ENCODE peak calls at places on chromosomes 13 and 19, in ten cellular contexts. N is tibial artery; P is CD4-positive, alpha-beta memory T cell; K is T-helper 17 cell; A is NCI-H2107; E is bronchial epithelial cell; D is central memory CD8-positive, alpha-beta T cell; X is right lobe of liver; T is central memory CD4-positive, alpha-beta T cell; C is activated CD4-positive, alpha-beta T cell treated with anti-CD3 and anti-CD28 coated beads, Interleukin-2, amount 50 U/mL, for 1 hour. R is an unnamed sample.

GRCh38 chr13:25300861-25301346 is 521 bp upstream of the NUP58 start:
- DNase-seq in A (no peak), N (no peak), D (no peak), P (no peak), T (no peak), C (peak), E (no peak), K (no peak), X (peak), R (no peak)

GRCh38 chr19:13526552-13526951 is 20.3 kb upstream of the CACNA1A start:
- DNase-seq in T (no peak), N (no peak), X (no peak), A (no peak), D (no peak), P (no peak), C (no peak), K (no peak), E (peak), R (peak)

GRCh38 chr19:7106711-7107657 is 37.5 kb downstream of the ZNF557 start:
- DNase-seq in X (no peak), K (no peak), T (no peak), P (no peak), E (no peak), C (no peak), D (no peak), A (no peak), N (no peak), R (no peak)

GRCh38 chr19:49057636-49058234 is at the start of gene CGB7:
- DNase-seq in P (peak), X (peak), A (no peak), N (peak), K (peak), C (peak), E (peak), T (peak), D (no peak), R (peak)

GRCh38 chr19:51122112-51122981 is 2.4 kb upstream of the SIGLEC9 start:
- DNase-seq in E (peak), C (no peak), N (no peak), A (no peak), T (no peak), K (no peak), P (no peak), X (no peak), D (no peak), R (peak)

GRCh38 chr13:106182404-106182803 is 353.1 kb downstream of the EFNB2 start:
- DNase-seq in C (no peak), N (no peak), T (no peak), E (peak), P (no peak), A (no peak), X (no peak), D (no peak), K (no peak), R (peak)

GRCh38 chr13:111006508-111007031 is 91.7 kb upstream of the ANKRD10 start:
- DNase-seq in T (no peak), C (no peak), A (no peak), P (no peak), N (peak), D (no peak), X (no peak), E (peak), K (no peak), R (peak)

GRCh38 chr13:101499406-101499805 is 46.9 kb downstream of the ITGBL1 start:
- DNase-seq in C (no peak), T (no peak), D (no peak), K (no peak), N (no peak), P (no peak), X (no peak), E (no peak), A (no peak), R (no peak)

GRCh38 chr19:12840091-12841079 is 2.1 kb downstream of the MAST1 start:
- DNase-seq in E (peak), C (peak), N (no peak), P (no peak), K (no peak), D (no peak), T (no peak), A (no peak), X (peak), R (peak)

GRCh38 chr13:73248711-73249580 is 190.1 kb downstream of the KLF5 start:
- DNase-seq in K (no peak), X (no peak), C (no peak), A (no peak), T (no peak), D (no peak), N (no peak), P (no peak), E (peak), R (peak)

GRCh38 chr19:18776288-18776594 is 14.9 kb downstream of the COMP start:
- DNase-seq in X (no peak), P (no peak), D (no peak), T (no peak), E (peak), A (no peak), K (no peak), C (no peak), N (no peak), R (no peak)

GRCh38 chr19:16026131-16026530 is 50.2 kb upstream of the TPM4 start:
- DNase-seq in X (no peak), T (no peak), A (no peak), C (no peak), E (no peak), K (no peak), N (no peak), D (no peak), P (no peak), R (no peak)

GRCh38 chr19:3346677-3347353 is 19.6 kb upstream of the NFIC start:
- DNase-seq in A (no peak), N (peak), X (peak), K (no peak), C (no peak), E (no peak), P (no peak), T (no peak), D (no peak), R (no peak)

GRCh38 chr13:50323440-50324070 is 308.3 kb downstream of the KCNRG start:
- DNase-seq in N (no peak), A (no peak), T (no peak), K (no peak), P (no peak), X (no peak), C (no peak), D (no peak), E (peak), R (peak)

GRCh38 chr13:77918391-77919261 is at the start of gene EDNRB:
- DNase-seq in K (no peak), C (no peak), T (no peak), D (no peak), P (no peak), N (peak), A (no peak), X (peak), E (peak), R (no peak)

GRCh38 chr13:35599385-35599784 is 122.9 kb upstream of the MAB21L1 start:
- DNase-seq in A (no peak), T (no peak), K (no peak), P (no peak), C (no peak), E (peak), N (no peak), X (no peak), D (no peak), R (no peak)

GRCh38 chr13:104625196-104625595 is 1559.0 kb upstream of the SLC10A2 start:
- DNase-seq in E (no peak), K (no peak), P (no peak), C (no peak), D (no peak), N (no peak), T (no peak), A (no peak), X (no peak), R (no peak)

GRCh38 chr13:20559659-20560356 is 7.1 kb upstream of the IFT88 start:
- DNase-seq in D (no peak), N (no peak), A (no peak), X (peak), E (no peak), P (no peak), C (no peak), T (no peak), K (no peak), R (peak)

GRCh38 chr19:47758433-47758784 is 13.1 kb downstream of the NOP53 start:
- DNase-seq in E (no peak), C (no peak), X (no peak), D (no peak), P (no peak), N (no peak), K (no peak), T (no peak), A (no peak), R (no peak)

GRCh38 chr13:18954254-18954653 is 227.4 kb downstream of the TUBA3C start:
- DNase-seq in A (no peak), K (no peak), N (no peak), E (no peak), C (no peak), D (no peak), T (no peak), X (no peak), P (no peak), R (no peak)

GRCh38 chr13:79886601-79887000 is 405.6 kb downstream of the NDFIP2 start:
- DNase-seq in N (no peak), K (no peak), T (no peak), C (no peak), X (no peak), A (no peak), D (no peak), P (no peak), E (no peak), R (no peak)

GRCh38 chr19:52190679-52191293 is 934 bp downstream of the PPP2R1A start:
- DNase-seq in E (peak), C (no peak), P (no peak), T (no peak), A (no peak), K (no peak), N (no peak), X (peak), D (no peak), R (peak)

GRCh38 chr19:14563989-14564650 is 7.7 kb downstream of the NDUFB7 start:
- DNase-seq in E (peak), D (no peak), N (no peak), A (no peak), P (peak), T (peak), C (peak), K (no peak), X (no peak), R (no peak)

GRCh38 chr19:41709951-41710645 is 1.7 kb downstream of the CEACAM5 start:
- DNase-seq in C (no peak), D (no peak), X (no peak), E (no peak), K (no peak), T (no peak), N (no peak), P (no peak), A (no peak), R (no peak)

GRCh38 chr13:35694549-35695233 is 218.2 kb upstream of the MAB21L1 start:
- DNase-seq in N (peak), E (no peak), P (no peak), K (no peak), X (no peak), A (no peak), C (no peak), D (no peak), T (no peak), R (no peak)

GRCh38 chr13:32282096-32282711 is 33.0 kb downstream of the ZAR1L start:
- DNase-seq in X (no peak), T (no peak), P (no peak), D (no peak), C (no peak), A (no peak), E (no peak), K (no peak), N (no peak), R (no peak)

GRCh38 chr13:72565893-72566292 is 161.5 kb downstream of the MZT1 start:
- DNase-seq in E (peak), C (no peak), P (no peak), D (no peak), T (no peak), K (no peak), N (no peak), X (no peak), A (no peak), R (peak)

GRCh38 chr19:49555600-49556411 is 24.6 kb downstream of the NOSIP start:
- DNase-seq in X (peak), A (no peak), D (peak), C (peak), N (peak), P (peak), E (peak), T (peak), K (peak), R (no peak)

GRCh38 chr13:101773062-101773461 is 320.6 kb downstream of the ITGBL1 start:
- DNase-seq in P (no peak), E (peak), K (no peak), C (no peak), D (no peak), N (no peak), T (no peak), X (no peak), A (no peak), R (peak)

GRCh38 chr19:42249769-42250168 is 5.2 kb downstream of the ERF start:
- DNase-seq in N (no peak), C (no peak), D (no peak), T (no peak), P (no peak), A (no peak), X (no peak), K (no peak), E (no peak), R (no peak)

GRCh38 chr13:21730186-21730880 is 59.5 kb downstream of the FGF9 start:
- DNase-seq in T (no peak), N (no peak), D (no peak), E (no peak), X (no peak), K (no peak), C (no peak), A (no peak), P (no peak), R (no peak)

GRCh38 chr19:41861098-41861768 is 1.2 kb downstream of the RPS19 start:
- DNase-seq in X (no peak), A (peak), E (no peak), N (no peak), D (no peak), C (no peak), P (no peak), T (no peak), K (no peak), R (no peak)

GRCh38 chr19:6481541-6482342 is at the start of gene DENND1C:
- DNase-seq in P (peak), N (no peak), K (peak), D (peak), T (peak), C (peak), X (peak), A (no peak), E (no peak), R (no peak)

GRCh38 chr13:110012102-110012739 is 225.8 kb upstream of the IRS2 start:
- DNase-seq in T (no peak), E (peak), P (no peak), X (no peak), D (no peak), C (no peak), N (no peak), K (no peak), A (no peak), R (peak)

GRCh38 chr13:48654511-48654910 is 782 bp downstream of the CYSLTR2 start:
- DNase-seq in X (no peak), P (no peak), N (no peak), A (no peak), C (no peak), T (no peak), K (no peak), E (no peak), D (no peak), R (no peak)

GRCh38 chr19:13339869-13340268 is 166.4 kb downstream of the CACNA1A start:
- DNase-seq in D (no peak), P (no peak), K (no peak), X (no peak), N (peak), E (no peak), A (no peak), T (no peak), C (no peak), R (no peak)

GRCh38 chr13:73204916-73205315 is 146.1 kb downstream of the KLF5 start:
- DNase-seq in X (no peak), C (no peak), T (no peak), A (no peak), D (no peak), E (no peak), K (no peak), P (no peak), N (no peak), R (no peak)

GRCh38 chr19:8311461-8312260 is 3.5 kb upstream of the CD320 start:
- DNase-seq in A (no peak), E (no peak), T (no peak), K (no peak), P (no peak), C (no peak), X (peak), N (no peak), D (no peak), R (no peak)

GRCh38 chr13:31018511-31018910 is 86.1 kb downstream of the TEX26 start:
- DNase-seq in A (no peak), N (no peak), E (peak), P (no peak), D (no peak), X (no peak), K (no peak), C (no peak), T (no peak), R (no peak)

GRCh38 chr19:39296055-39296645 is at the start of gene IFNL1:
- DNase-seq in C (no peak), D (no peak), K (no peak), E (no peak), P (no peak), A (no peak), T (no peak), X (no peak), N (no peak), R (peak)

R was measured in renal cortical epithelial cell.